ENCODE peak calls at places on chromosomes 1 and 21, in six cellular contexts. K is GM23338; P is HFF-Myc; N is amniotic epithelial cell; E is stimulated activated CD4-positive, alpha-beta T cell treated with anti-CD3 and anti-CD28 coated beads, Interleukin-12 subunit alpha, Interleukin-12 subunit beta, amount 100 ng/mL, for 4 hours; X is dermis microvascular lymphatic vessel endothelial cell. Q is an unnamed sample.

GRCh38 chr1:160416369-160416768 is 16.0 kb downstream of the VANGL2 start:
- DNase-seq in K (peak; percentile 78), P (no peak), N (peak; percentile 21), E (no peak), X (no peak), Q (peak; percentile 71)

GRCh38 chr1:77757616-77758015 is 2.0 kb downstream of the USP33 start:
- DNase-seq in K (no peak), P (no peak), N (peak; percentile 89), E (no peak), X (no peak), Q (no peak)

GRCh38 chr1:212635141-212635601 is 26.6 kb downstream of the ATF3 start:
- DNase-seq in K (no peak), P (no peak), N (no peak), E (no peak), X (no peak), Q (no peak)

GRCh38 chr1:13700521-13701273 is 709 bp downstream of the PRDM2 start:
- DNase-seq in K (peak; percentile 52), P (peak; percentile 6), N (peak; percentile 18), E (peak; percentile 48), X (peak; percentile 20), Q (peak; percentile 35)

GRCh38 chr1:40344597-40344996 is 27.5 kb upstream of the COL9A2 start:
- DNase-seq in K (peak; percentile 18), P (no peak), N (peak; percentile 85), E (no peak), X (no peak), Q (no peak)

GRCh38 chr1:230191079-230191478 is 124.0 kb downstream of the GALNT2 start:
- DNase-seq in K (no peak), P (peak; percentile 60), N (peak; percentile 92), E (no peak), X (peak; percentile 75), Q (no peak)

GRCh38 chr1:109770331-109771095 is 6.8 kb upstream of the EPS8L3 start:
- DNase-seq in K (no peak), P (no peak), N (no peak), E (no peak), X (no peak), Q (no peak)

GRCh38 chr1:174837386-174837785 is 162.4 kb upstream of the CACYBP start:
- DNase-seq in K (no peak), P (no peak), N (no peak), E (no peak), X (no peak), Q (no peak)

GRCh38 chr1:231693361-231694080 is 66.9 kb downstream of the DISC1 start:
- DNase-seq in K (no peak), P (no peak), N (no peak), E (no peak), X (no peak), Q (no peak)

GRCh38 chr1:201229771-201230635 is 39.4 kb downstream of the IGFN1 start:
- DNase-seq in K (no peak), P (peak; percentile 12), N (peak; percentile 19), E (no peak), X (no peak), Q (no peak)

GRCh38 chr1:168348146-168348709 is 67.6 kb downstream of the TBX19 start:
- DNase-seq in K (peak; percentile 11), P (no peak), N (no peak), E (no peak), X (no peak), Q (no peak)

GRCh38 chr1:210397681-210398080 is 69.0 kb downstream of the HHAT start:
- DNase-seq in K (no peak), P (no peak), N (no peak), E (no peak), X (no peak), Q (no peak)

GRCh38 chr21:37767984-37768383 is 148.3 kb downstream of the KCNJ6 start:
- DNase-seq in K (no peak), P (no peak), N (no peak), E (no peak), X (no peak), Q (no peak)

GRCh38 chr1:21828506-21829210 is 16.6 kb downstream of the LDLRAD2 start:
- DNase-seq in K (no peak), P (no peak), N (no peak), E (no peak), X (no peak), Q (peak; percentile 26)

GRCh38 chr21:37751268-37751975 is 164.8 kb downstream of the KCNJ6 start:
- DNase-seq in K (no peak), P (no peak), N (peak; percentile 84), E (no peak), X (no peak), Q (no peak)

GRCh38 chr21:31682625-31683024 is 23.1 kb downstream of the SOD1 start:
- DNase-seq in K (no peak), P (no peak), N (no peak), E (no peak), X (no peak), Q (no peak)

GRCh38 chr1:43671193-43671592 is 21.2 kb downstream of the KDM4A start:
- DNase-seq in K (no peak), P (no peak), N (no peak), E (no peak), X (no peak), Q (no peak)

GRCh38 chr1:1021010-1021845 is 1.3 kb downstream of the AGRN start:
- DNase-seq in K (peak; percentile 41), P (no peak), N (peak; percentile 69), E (no peak), X (no peak), Q (no peak)

GRCh38 chr1:70043806-70044205 is 161.6 kb downstream of the LRRC40 start:
- DNase-seq in K (peak; percentile 13), P (peak; percentile 63), N (peak; percentile 73), E (no peak), X (peak; percentile 83), Q (no peak)

GRCh38 chr1:157704878-157705277 is 4.3 kb upstream of the FCRL3 start:
- DNase-seq in K (no peak), P (no peak), N (no peak), E (no peak), X (no peak), Q (no peak)

GRCh38 chr1:182635871-182636270 is 31.7 kb upstream of the RGS16 start:
- DNase-seq in K (no peak), P (no peak), N (peak; percentile 1), E (no peak), X (no peak), Q (no peak)